ENCODE peak calls at places on chromosomes 13 and 19, in five cellular contexts. K is MM.1S, P is PC-3, F is SK-N-SH, J is neural progenitor cell. A is an unnamed sample. For H3K4me1, the result is how much of the 10 kb centered on the place peaks cover.

GRCh38 chr19:8462601-8463000 is 17.8 kb downstream of the HNRNPM start:
- DNase-seq in K (no peak), P (no peak), F (no peak), J (no peak), A (no peak)

GRCh38 chr19:28065026-28065425 is 1147.9 kb downstream of the UQCRFS1 start:
- DNase-seq in K (no peak), P (no peak), F (no peak), J (no peak), A (no peak)

GRCh38 chr19:47028372-47028672 is 8.7 kb downstream of the NPAS1 start:
- DNase-seq in K (no peak), P (no peak), F (peak), J (peak), A (no peak)

GRCh38 chr13:41467546-41467945 is 10.2 kb downstream of the RGCC start:
- DNase-seq in K (no peak), P (no peak), F (no peak), J (no peak), A (no peak)

GRCh38 chr19:928471-929259 is 2.8 kb downstream of the ARID3A start:
- DNase-seq in K (no peak), P (no peak), F (no peak), J (no peak), A (peak)

GRCh38 chr19:37564624-37565369 is 29.8 kb downstream of the ZNF571 start:
- DNase-seq in K (no peak), P (no peak), F (no peak), J (no peak), A (no peak)

GRCh38 chr19:1856698-1857603 is 6.4 kb downstream of the KLF16 start:
- DNase-seq in K (peak), P (peak), F (peak), J (peak), A (peak)

GRCh38 chr19:3669134-3669436 is 31.2 kb downstream of the PIP5K1C start:
- DNase-seq in K (no peak), P (no peak), F (no peak), J (no peak), A (no peak)

GRCh38 chr13:70183041-70183440 is 74.8 kb upstream of the KLHL1 start:
- DNase-seq in K (no peak), P (peak), F (no peak), J (no peak), A (no peak)

GRCh38 chr19:18437481-18438330 is at the start of gene ISYNA1:
- DNase-seq in K (no peak), P (peak), F (peak), J (peak), A (peak)

GRCh38 chr19:5292843-5293606 is 47.6 kb downstream of the PTPRS start:
- DNase-seq in K (no peak), P (peak), F (peak), J (peak), A (peak)

GRCh38 chr19:17205237-17206140 is 9.7 kb upstream of the USE1 start:
- DNase-seq in K (peak), P (peak), F (peak), J (peak), A (peak)

GRCh38 chr13:73938375-73939070 is 195.7 kb downstream of the KLF12 start:
- DNase-seq in K (no peak), P (peak), F (no peak), J (no peak), A (peak)

GRCh38 chr13:42592915-42593718 is 19.2 kb downstream of the TNFSF11 start:
- DNase-seq in K (no peak), P (no peak), F (no peak), J (no peak), A (no peak)

GRCh38 chr13:73329355-73329754 is 270.6 kb downstream of the KLF5 start:
- DNase-seq in K (no peak), P (no peak), F (no peak), J (no peak), A (no peak)

DNA sequence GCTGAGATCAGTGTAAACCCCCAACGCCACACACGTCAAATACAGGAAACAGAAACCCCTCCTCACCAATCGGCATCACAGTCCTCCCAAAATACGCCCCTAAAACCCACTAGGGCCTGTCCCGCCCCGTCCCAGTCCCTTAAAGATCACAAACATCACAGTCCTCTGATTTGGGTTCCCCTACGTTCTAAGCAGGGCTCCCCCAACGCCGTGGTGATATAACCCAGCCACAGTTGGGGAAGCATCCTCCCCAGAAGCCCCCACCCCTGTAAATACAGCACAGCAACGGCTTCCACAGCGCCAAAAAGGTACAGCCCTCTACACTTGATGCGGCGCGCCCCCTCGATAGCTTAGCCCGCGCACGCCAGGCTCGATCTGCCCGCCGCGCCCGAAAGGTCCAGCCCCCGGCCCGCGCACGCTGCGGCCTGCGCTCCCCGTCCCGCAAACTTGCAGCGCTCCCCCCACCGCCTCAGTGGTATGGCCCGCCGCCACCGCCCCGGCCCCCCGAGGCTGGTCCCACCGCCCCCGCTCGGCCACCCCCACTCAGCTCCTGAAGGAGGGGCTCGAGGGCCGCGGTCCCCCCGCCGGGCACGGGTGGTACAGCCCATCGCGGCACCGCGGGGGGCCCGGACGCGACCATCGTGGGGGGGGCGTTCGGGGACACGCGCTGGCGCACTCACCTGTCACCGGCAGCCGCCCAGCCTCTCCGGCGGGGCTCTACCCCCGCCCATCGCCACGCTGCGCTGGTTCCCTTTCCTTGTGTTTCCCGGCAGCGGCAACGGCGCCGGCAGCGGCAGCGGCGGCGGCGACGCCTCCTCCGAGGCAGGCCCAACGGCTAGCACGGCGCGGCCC is at the start of gene AKT2:
- DNase-seq in K (peak), P (no peak), F (peak), J (peak), A (peak)
- H3K4me1 ChIP-seq in K (under half), P (under half), F (under half), J (under half), A (under half)

DNA sequence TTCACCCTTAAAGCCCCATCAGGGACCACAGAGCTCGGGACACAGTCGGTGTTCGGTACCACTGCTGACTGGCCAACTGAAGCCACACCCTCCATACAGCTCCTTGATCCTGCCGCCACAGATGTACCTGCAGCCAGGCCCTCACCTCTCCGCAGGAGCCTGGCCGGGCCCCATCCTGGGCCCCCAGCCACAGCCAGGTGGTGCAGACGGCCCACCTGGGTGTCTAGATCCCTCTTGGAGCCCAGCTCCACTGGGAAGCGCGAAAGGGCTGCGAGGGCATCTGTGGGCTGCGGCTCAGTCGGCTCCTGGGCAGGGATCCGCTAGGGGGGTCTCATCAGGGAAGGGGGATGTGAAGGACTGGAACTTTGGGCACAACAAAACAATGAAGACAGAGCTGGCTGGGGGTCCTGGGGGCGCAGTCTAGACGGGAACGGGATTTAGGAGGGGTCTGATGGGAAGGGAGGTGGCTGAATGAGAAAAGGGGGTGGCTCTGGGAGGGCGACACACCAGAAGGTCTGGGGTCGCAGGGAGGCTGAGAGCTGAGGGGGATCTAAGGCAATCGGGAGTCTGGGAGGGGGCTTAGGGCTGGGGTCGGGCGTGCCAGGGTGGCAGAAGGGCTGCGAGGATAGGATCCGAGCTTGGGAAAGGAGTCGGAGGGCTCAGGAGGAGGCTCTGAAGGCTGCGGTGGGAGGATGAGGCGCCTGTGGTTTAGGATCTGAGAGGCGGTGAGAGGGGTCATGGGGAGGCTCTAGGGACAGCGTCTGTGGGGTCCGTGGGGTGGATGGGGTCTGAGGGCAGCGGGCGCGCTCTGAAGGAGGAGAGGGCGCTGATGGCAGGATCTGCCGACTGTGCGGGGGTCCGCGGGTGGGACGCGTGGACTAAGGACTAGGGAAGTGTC is 15.8 kb downstream of the PRODH2 start:
- DNase-seq in K (no peak), P (no peak), F (no peak), J (no peak), A (no peak)
- TF ChIP-seq EZH2phosphoT487 in K (no peak), P (no peak), F (no peak), J (no peak), A (no peak)

DNA sequence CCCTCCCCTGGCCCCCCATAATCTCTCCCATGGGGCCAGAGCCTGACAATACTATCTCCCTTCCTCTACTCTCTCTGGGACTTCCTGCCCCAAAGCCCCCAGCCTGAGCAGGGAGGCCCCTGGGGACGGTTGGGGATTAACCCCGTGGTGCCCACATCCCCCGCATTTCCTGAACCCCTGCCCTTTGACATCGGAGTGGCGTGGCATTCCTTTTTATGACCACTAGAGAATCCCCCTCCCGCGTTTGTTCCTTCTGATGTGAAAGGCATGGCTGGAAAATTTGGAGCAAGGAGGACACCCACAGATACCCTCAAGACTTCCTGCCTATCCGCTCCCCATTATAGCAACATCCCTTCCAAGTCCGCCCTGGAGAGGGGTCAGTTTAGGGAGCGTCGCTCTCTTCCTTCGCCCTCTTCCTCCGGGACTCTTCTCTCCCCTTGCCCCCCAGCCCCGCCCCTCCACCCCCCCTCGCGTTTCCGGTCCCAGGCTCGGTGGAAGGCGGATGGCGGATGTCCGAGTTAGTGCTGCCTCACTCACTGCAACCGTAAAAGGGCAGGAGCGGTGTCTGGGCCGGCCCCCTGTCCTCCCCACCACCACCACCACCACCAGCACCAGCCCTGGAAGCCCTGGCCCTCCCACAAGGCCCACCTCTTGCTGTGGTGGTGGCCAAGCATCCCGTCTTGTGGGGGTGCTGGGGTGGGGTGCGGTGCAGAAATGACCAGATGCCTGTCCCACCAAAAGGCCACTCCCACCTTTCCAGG is 1.8 kb downstream of the VASP start:
- DNase-seq in K (peak), P (peak), F (peak), J (peak), A (peak)
- H3K4me1 ChIP-seq in K (under half), P (under half), F (under half), J (under half), A (under half)

DNA sequence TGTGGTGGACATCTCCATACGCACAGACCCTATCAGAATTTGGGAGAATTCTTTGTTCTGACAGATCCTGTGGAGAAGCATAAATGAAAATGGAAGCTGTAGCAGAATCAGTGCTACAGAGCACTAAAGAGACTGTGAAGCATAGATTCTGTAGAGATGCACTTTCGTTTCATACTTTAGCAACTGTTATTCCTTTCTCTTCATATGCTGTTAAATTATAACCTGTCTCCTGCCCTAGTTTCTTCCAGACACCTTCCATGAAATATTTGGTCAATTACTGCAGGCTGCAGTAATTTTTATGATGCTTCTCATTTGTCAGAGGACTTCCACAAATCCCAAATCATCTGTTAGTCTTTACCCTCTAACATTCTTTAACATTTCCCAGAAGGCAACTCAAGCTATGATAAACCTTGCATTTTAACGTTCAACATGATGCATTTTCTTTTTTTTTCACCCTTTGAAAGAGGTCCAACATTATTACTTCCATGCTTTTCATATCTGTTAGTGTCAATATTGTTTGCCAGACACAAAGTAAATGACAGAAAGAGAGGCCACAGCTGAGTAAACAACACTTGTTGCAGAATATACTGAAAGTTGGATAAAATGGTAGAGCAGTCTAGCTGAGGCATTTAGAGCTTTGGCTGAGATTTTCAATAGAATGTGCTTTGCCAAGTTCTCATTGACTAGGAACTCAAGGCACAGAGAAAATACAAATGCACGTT is 412.7 kb downstream of the LMO7 start:
- DNase-seq in K (no peak), P (no peak), F (no peak), J (no peak), A (peak)
- TF ChIP-seq EZH2phosphoT487 in K (no peak), P (no peak), F (no peak), J (no peak), A (no peak)

GRCh38 chr13:106534844-106535551 is 464 bp downstream of the EFNB2 start:
- DNase-seq in K (peak), P (peak), F (no peak), J (no peak), A (peak)
- H3K4me1 ChIP-seq in K (under half), P (under half), F (under half), J (under half), A (under half)

A was measured in hepatocyte.